ENCODE peak calls at places on chromosomes 5 and 9, in nine cellular contexts. B, H, Q, F, P, X, D, W and M are unnamed samples.
A peak's percentile ranks its signal among the peaks of the same experiment; 100 is the strongest.

GRCh38 chr5:57825026-57825683 is 342.5 kb upstream of the ACTBL2 start:
- DNase-seq in B (no peak), H (no peak), P (no peak), W (peak; percentile 96), X (peak; percentile 72), D (no peak), F (peak; percentile 88), Q (peak; percentile 87), M (peak; percentile 75)

GRCh38 chr5:113123563-113123962 is 147.0 kb downstream of the DCP2 start:
- DNase-seq in Q (peak; percentile 17), F (peak; percentile 6), H (no peak), P (no peak), X (no peak), W (peak; percentile 31), D (no peak), B (no peak), M (no peak)

GRCh38 chr5:171162602-171163001 is 146.4 kb upstream of the TLX3 start:
- DNase-seq in W (peak; percentile 62), P (no peak), D (no peak), Q (peak; percentile 75), H (no peak), B (no peak), X (peak; percentile 38), F (peak; percentile 85), M (no peak)

GRCh38 chr9:20307662-20308061 is 314.6 kb downstream of the MLLT3 start:
- DNase-seq in X (no peak), W (no peak), B (no peak), D (no peak), H (no peak), Q (no peak), F (no peak), P (no peak), M (no peak)

GRCh38 chr5:62299097-62299496 is 6.9 kb upstream of the KIF2A start:
- DNase-seq in D (no peak), W (no peak), B (no peak), X (no peak), F (no peak), P (no peak), Q (no peak), H (no peak), M (no peak)

GRCh38 chr9:137314561-137315560 is 12.8 kb upstream of the NRARP start:
- DNase-seq in W (no peak), B (no peak), X (peak; percentile 1), P (no peak), Q (no peak), F (no peak), H (peak; percentile 23), D (no peak), M (no peak)

GRCh38 chr5:120463991-120464626 is at the start of gene PRR16:
- DNase-seq in D (no peak), P (peak; percentile 19), F (peak; percentile 63), B (peak; percentile 17), W (peak; percentile 81), H (no peak), Q (peak; percentile 84), X (peak; percentile 94), M (no peak)

GRCh38 chr9:36812556-36812955 is 221.5 kb downstream of the PAX5 start:
- DNase-seq in W (no peak), D (no peak), B (no peak), Q (no peak), F (no peak), H (no peak), P (no peak), X (no peak), M (no peak)

GRCh38 chr5:55994502-55994997 is at the start of gene IL6ST:
- DNase-seq in B (no peak), D (no peak), F (peak; percentile 79), X (peak; percentile 77), P (no peak), Q (peak; percentile 83), H (no peak), W (peak; percentile 94), M (no peak)

GRCh38 chr5:158813275-158813674 is 286.4 kb downstream of the EBF1 start:
- DNase-seq in D (no peak), Q (no peak), W (no peak), H (no peak), B (no peak), P (no peak), F (no peak), X (no peak), M (no peak)